ENCODE peak calls at places on chromosomes 11 and 22, in nine cellular contexts. Z is ovary, O is choroid plexus epithelial cell, L is NB4, M is foreskin fibroblast, E is psoas muscle, N is left ventricle myocardium inferior, K is pancreas, Y is cardiac fibroblast. B is an unnamed sample.

GRCh38 chr22:45469573-45470383 is 32.9 kb upstream of the FBLN1 start:
- DNase-seq in L (no peak), E (no peak), O (peak), N (no peak), K (no peak), Z (no peak), Y (peak), M (peak), B (no peak)

GRCh38 chr22:45974498-45974897 is 2.5 kb downstream of the WNT7B start:
- DNase-seq in L (peak), N (no peak), Y (no peak), O (no peak), Z (no peak), E (no peak), K (no peak), M (no peak), B (no peak)

GRCh38 chr11:15816996-15817395 is 539.4 kb downstream of the SOX6 start:
- DNase-seq in M (no peak), L (no peak), N (no peak), E (no peak), Y (peak), Z (no peak), K (no peak), O (peak), B (peak)

GRCh38 chr22:21695432-21696085 is 29.7 kb downstream of the PPIL2 start:
- DNase-seq in K (no peak), E (no peak), O (no peak), Y (no peak), M (no peak), Z (no peak), L (no peak), N (no peak), B (no peak)

GRCh38 chr22:44305888-44306287 is 6.9 kb downstream of the SHISAL1 start:
- DNase-seq in N (no peak), Y (no peak), K (peak), E (no peak), L (no peak), Z (no peak), O (no peak), M (no peak), B (no peak)

GRCh38 chr11:86931965-86932332 is 23.2 kb downstream of the FZD4 start:
- DNase-seq in M (peak), Y (peak), Z (no peak), L (peak), E (no peak), O (peak), K (no peak), N (no peak), B (peak)

GRCh38 chr22:19824197-19825015 is 30.3 kb downstream of the GNB1L start:
- DNase-seq in Y (no peak), K (no peak), L (peak), E (no peak), O (no peak), M (no peak), Z (no peak), N (no peak), B (no peak)

GRCh38 chr11:71425851-71426250 is 22.3 kb downstream of the DHCR7 start:
- DNase-seq in O (no peak), L (no peak), Z (no peak), Y (no peak), M (no peak), K (no peak), N (no peak), E (no peak), B (no peak)

GRCh38 chr11:64848214-64848778 is 3.8 kb upstream of the CDC42BPG start:
- DNase-seq in N (no peak), M (no peak), E (no peak), Z (no peak), O (no peak), L (no peak), K (peak), Y (no peak), B (no peak)

GRCh38 chr22:20788627-20789344 is 14.9 kb downstream of the SERPIND1 start:
- DNase-seq in O (no peak), Z (no peak), K (no peak), L (no peak), Y (no peak), N (no peak), M (no peak), E (no peak), B (no peak)

GRCh38 chr22:22720201-22720723 is 75.8 kb downstream of the GGTLC2 start:
- DNase-seq in E (no peak), Y (peak), Z (no peak), L (peak), K (no peak), O (peak), M (peak), N (no peak), B (peak)

GRCh38 chr22:30422481-30423295 is 2.9 kb upstream of the MTFP1 start:
- DNase-seq in K (peak), L (peak), E (peak), O (peak), M (peak), Y (peak), Z (peak), N (peak), B (peak)

GRCh38 chr11:130328420-130328819 is 13.7 kb upstream of the ZBTB44 start:
- DNase-seq in N (no peak), O (no peak), K (no peak), E (no peak), L (no peak), Z (no peak), Y (no peak), M (no peak), B (no peak)

GRCh38 chr11:14347991-14348390 is 11.0 kb downstream of the RRAS2 start:
- DNase-seq in M (no peak), L (no peak), N (no peak), E (no peak), O (no peak), Z (no peak), K (no peak), Y (no peak), B (no peak)

GRCh38 chr22:18970180-18970947 is 34.3 kb upstream of the PRODH start:
- DNase-seq in Y (no peak), E (peak), L (peak), O (no peak), N (no peak), Z (no peak), M (no peak), K (peak), B (no peak)

GRCh38 chr11:122642472-122642922 is 13.0 kb upstream of the UBASH3B start:
- DNase-seq in O (peak), M (peak), K (no peak), E (no peak), N (no peak), Y (peak), L (no peak), Z (no peak), B (peak)

GRCh38 chr11:46079662-46080061 is 41.6 kb downstream of the PHF21A start:
- DNase-seq in N (no peak), E (no peak), Z (no peak), Y (no peak), L (no peak), M (no peak), O (no peak), K (no peak), B (no peak)

GRCh38 chr11:30107899-30108298 is 91.1 kb upstream of the KCNA4 start:
- DNase-seq in K (no peak), O (peak), E (no peak), Y (peak), N (no peak), L (peak), M (peak), Z (no peak), B (peak)

GRCh38 chr11:34234086-34234740 is 123.6 kb downstream of the ABTB2 start:
- DNase-seq in E (no peak), K (no peak), L (peak), M (no peak), O (peak), Y (peak), N (no peak), Z (no peak), B (peak)

GRCh38 chr22:37696657-37697539 is at the start of gene TRIOBP:
- DNase-seq in O (peak), M (peak), Y (peak), K (peak), N (peak), L (peak), Z (peak), E (peak), B (peak)

GRCh38 chr11:34671946-34672345 is 51.1 kb downstream of the EHF start:
- DNase-seq in K (no peak), N (no peak), L (no peak), Y (no peak), Z (no peak), M (no peak), O (no peak), E (no peak), B (no peak)

GRCh38 chr22:45418056-45418769 is 4.7 kb downstream of the RIBC2 start:
- DNase-seq in Z (no peak), O (no peak), E (peak), L (no peak), M (no peak), Y (no peak), K (no peak), N (no peak), B (no peak)

GRCh38 chr22:29635734-29636357 is 32.4 kb downstream of the NF2 start:
- DNase-seq in K (no peak), L (peak), M (peak), N (no peak), E (no peak), Y (peak), O (peak), Z (no peak), B (peak)

GRCh38 chr22:48306284-48306683 is 1521.4 kb downstream of the BRD1 start:
- DNase-seq in M (no peak), O (no peak), Y (no peak), Z (no peak), L (no peak), K (no peak), E (no peak), N (no peak), B (no peak)

GRCh38 chr22:31327786-31328544 is 18.2 kb downstream of the PATZ1 start:
- DNase-seq in N (no peak), E (no peak), Y (no peak), M (no peak), Z (no peak), O (peak), K (no peak), L (no peak), B (no peak)

GRCh38 chr22:47307326-47307725 is 544.9 kb downstream of the TBC1D22A start:
- DNase-seq in Y (no peak), N (no peak), L (peak), Z (no peak), E (no peak), M (peak), K (no peak), O (peak), B (peak)

GRCh38 chr11:63838150-63838681 is 694 bp upstream of the MARK2 start:
- DNase-seq in Y (no peak), L (no peak), Z (peak), E (peak), N (no peak), O (no peak), K (no peak), M (no peak), B (no peak)

GRCh38 chr22:23266780-23267179 is 86.5 kb downstream of the BCR start:
- DNase-seq in M (no peak), L (no peak), K (no peak), Y (no peak), Z (no peak), N (no peak), E (no peak), O (no peak), B (no peak)

GRCh38 chr11:16945671-16946469 is 68.3 kb downstream of the PLEKHA7 start:
- DNase-seq in E (no peak), O (peak), Y (peak), L (peak), N (peak), K (peak), M (peak), Z (peak), B (peak)

GRCh38 chr11:46290598-46291309 is 13.3 kb downstream of the CREB3L1 start:
- DNase-seq in Y (peak), O (peak), N (peak), M (peak), E (peak), L (peak), Z (peak), K (peak), B (peak)

GRCh38 chr22:44172370-44173108 is 8.2 kb upstream of the PARVG start:
- DNase-seq in K (no peak), O (peak), L (peak), Y (no peak), E (peak), N (peak), Z (no peak), M (no peak), B (no peak)

GRCh38 chr11:34886609-34887008 is 29.6 kb downstream of the APIP start:
- DNase-seq in O (no peak), M (no peak), E (no peak), Y (no peak), Z (no peak), K (no peak), N (no peak), L (no peak), B (no peak)

GRCh38 chr22:24964441-24964840 is 11.9 kb downstream of the KIAA1671 start:
- DNase-seq in N (no peak), M (no peak), K (no peak), Z (no peak), Y (no peak), O (no peak), L (no peak), E (no peak), B (no peak)

GRCh38 chr22:49618689-49618953 is 209.1 kb downstream of the BRD1 start:
- DNase-seq in O (no peak), Z (no peak), Y (no peak), N (peak), K (no peak), E (no peak), M (no peak), L (no peak), B (no peak)

GRCh38 chr11:69060005-69060404 is 11.3 kb downstream of the TPCN2 start:
- DNase-seq in O (no peak), E (no peak), L (no peak), N (no peak), M (peak), Z (no peak), Y (no peak), K (no peak), B (no peak)

GRCh38 chr11:69959461-69959860 is 118.7 kb upstream of the ANO1 start:
- DNase-seq in M (no peak), L (no peak), Y (no peak), Z (no peak), O (no peak), E (no peak), K (peak), N (no peak), B (no peak)

GRCh38 chr11:95089620-95090542 is at the start of gene ENDOD1:
- DNase-seq in L (peak), Y (peak), E (peak), N (peak), O (peak), Z (peak), K (peak), M (peak), B (peak)

GRCh38 chr11:29282088-29282487 is 734.7 kb downstream of the KCNA4 start:
- DNase-seq in Z (no peak), K (no peak), E (no peak), O (peak), Y (peak), M (peak), L (no peak), N (no peak), B (peak)

GRCh38 chr22:26364066-26365015 is 64.7 kb upstream of the ASPHD2 start:
- DNase-seq in L (peak), K (no peak), N (peak), O (peak), Z (no peak), M (peak), E (peak), Y (peak), B (peak)

GRCh38 chr22:42933783-42934144 is 76.7 kb upstream of the ARFGAP3 start:
- DNase-seq in Y (peak), M (peak), O (peak), Z (no peak), N (no peak), K (no peak), E (no peak), L (peak), B (peak)

GRCh38 chr22:42931421-42932196 is 74.5 kb upstream of the ARFGAP3 start:
- DNase-seq in N (no peak), E (no peak), Y (peak), O (peak), L (peak), K (no peak), Z (no peak), M (no peak), B (peak)

GRCh38 chr22:42932197-42932519 is 75.1 kb upstream of the ARFGAP3 start:
- DNase-seq in L (no peak), Y (no peak), N (no peak), E (no peak), K (no peak), O (no peak), M (no peak), Z (no peak), B (no peak)

GRCh38 chr22:42934338-42934737 is 77.3 kb upstream of the ARFGAP3 start:
- DNase-seq in O (no peak), L (no peak), E (no peak), M (no peak), K (no peak), Z (no peak), N (no peak), Y (no peak), B (no peak)

GRCh38 chr22:42932857-42933782 is 76.0 kb upstream of the ARFGAP3 start:
- DNase-seq in Y (peak), L (peak), Z (no peak), M (no peak), N (no peak), K (peak), E (no peak), O (no peak), B (no peak)
- H3K4me3 ChIP-seq in Y (peak), L (peak), Z (no peak), M (peak), N (peak), K (no peak), E (peak), O (no peak), B (peak)

DNA sequence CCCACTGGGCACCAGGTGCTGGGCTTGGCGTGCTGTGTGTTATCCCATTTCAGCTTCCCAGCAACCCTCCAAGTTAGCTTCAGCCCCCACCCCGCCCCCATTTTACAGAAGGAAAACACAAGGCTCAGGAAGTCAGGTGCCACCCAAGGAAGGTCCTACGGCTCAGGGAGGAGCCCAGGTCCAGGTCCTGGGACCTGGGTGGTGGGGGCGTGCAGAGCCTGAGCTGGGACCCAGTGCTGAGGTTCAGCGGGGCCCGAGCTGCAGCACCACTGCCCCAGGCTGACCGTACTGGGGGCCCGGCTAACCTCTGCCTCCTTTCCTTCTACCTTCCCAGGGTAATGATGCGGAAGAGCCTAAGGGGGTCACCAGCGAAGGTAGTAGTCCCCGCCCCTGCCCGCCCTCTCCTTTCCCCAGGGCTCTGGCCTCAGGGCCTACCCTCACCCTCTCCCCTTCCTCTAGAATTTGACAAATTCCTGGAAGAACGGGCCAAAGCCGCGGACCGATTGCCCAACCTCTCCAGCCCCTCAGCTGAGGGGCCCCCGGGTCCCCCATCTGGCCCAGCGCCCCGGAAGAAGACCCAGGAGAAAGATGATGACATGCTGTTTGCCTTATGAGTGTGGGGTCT is 34.2 kb upstream of the HMOX1 start:
- DNase-seq in N (no peak), Y (no peak), O (no peak), K (no peak), Z (no peak), M (no peak), E (no peak), L (no peak), B (no peak)
- TF ChIP-seq CTCF in N (no peak), Y (no peak), O (no peak), K (no peak), Z (no peak), M (no peak), E (no peak), L (no peak), B (no peak)

GRCh38 chr11:1873048-1873812 is 18.5 kb downstream of the PRR33 start:
- DNase-seq in L (no peak), K (peak), Y (peak), M (no peak), E (peak), N (peak), Z (no peak), O (peak), B (peak)
- H3K4me3 ChIP-seq in L (no peak), K (no peak), Y (no peak), M (no peak), E (peak), N (peak), Z (no peak), O (no peak), B (no peak)

DNA sequence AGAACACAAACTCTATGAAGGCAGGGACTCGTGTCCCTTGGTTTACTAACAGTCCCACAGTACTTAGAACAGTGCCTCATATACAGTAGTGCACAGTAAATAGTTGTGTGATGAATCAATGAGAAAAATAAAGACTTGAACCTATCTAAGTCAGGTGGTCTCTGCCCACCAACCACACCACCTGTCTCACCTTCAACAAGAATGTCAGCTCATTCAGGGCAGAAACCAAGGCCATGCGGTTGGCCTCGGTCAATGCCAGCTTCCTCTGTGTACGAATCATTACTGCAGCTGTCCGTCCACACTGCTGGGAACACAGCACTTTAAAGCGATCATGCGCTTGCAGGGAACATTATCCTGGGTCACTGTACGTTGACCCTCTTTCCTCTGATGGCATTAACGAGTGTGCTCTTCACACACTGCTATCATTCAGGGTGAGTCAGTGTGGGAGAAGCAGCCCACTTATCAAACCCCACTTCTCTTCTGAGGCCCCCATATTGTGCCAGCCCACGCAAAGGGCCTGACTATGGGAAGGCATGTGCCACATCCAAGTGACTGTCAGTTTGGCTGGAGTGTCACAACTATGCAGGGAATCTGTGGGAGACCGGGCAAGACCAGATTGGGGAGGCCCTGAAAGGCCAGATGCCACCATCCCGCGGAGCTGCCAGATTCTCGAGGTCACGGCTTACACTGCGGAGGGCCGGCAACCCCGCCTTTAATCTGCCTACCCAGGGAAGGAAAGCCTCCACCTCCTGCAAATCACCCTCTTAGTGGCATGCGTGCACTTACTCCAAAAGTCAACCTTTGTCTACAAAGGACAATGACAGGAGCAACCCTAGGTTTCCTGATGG is 36.1 kb downstream of the LARGE1 start:
- DNase-seq in L (peak), E (peak), Y (no peak), N (peak), K (no peak), O (no peak), M (no peak), Z (no peak), B (no peak)
- TF ChIP-seq CTCF in L (no peak), E (no peak), Y (no peak), N (no peak), K (no peak), O (no peak), M (no peak), Z (no peak), B (no peak)

GRCh38 chr11:62494246-62494645 is 52.4 kb downstream of the AHNAK start:
- DNase-seq in O (no peak), K (no peak), N (no peak), Z (no peak), Y (no peak), L (no peak), M (no peak), E (no peak), B (no peak)
- H3K4me3 ChIP-seq in O (no peak), K (no peak), N (no peak), Z (no peak), Y (no peak), L (no peak), M (no peak), E (no peak), B (no peak)

GRCh38 chr11:67202045-67202444 is 64.2 kb upstream of the GRK2 start:
- DNase-seq in Z (no peak), Y (no peak), O (no peak), E (no peak), N (no peak), K (no peak), M (no peak), L (no peak), B (no peak)
- TF ChIP-seq CTCF in Z (no peak), Y (no peak), O (no peak), E (no peak), N (no peak), K (no peak), M (no peak), L (no peak), B (no peak)

B was measured in fibroblast of pulmonary artery.